ENCODE peak calls at places on chromosomes 2 and 18, in four cellular contexts. X is hippocampal formation, M is cardiac muscle cell, U is ELF-1. P is an unnamed sample.
A peak's percentile ranks its signal among the peaks of the same experiment; 100 is the strongest.

GRCh38 chr2:227853204-227853629 is 18.2 kb upstream of the DAW1 start:
- DNase-seq in U (no peak), X (no peak), M (peak; percentile 89), P (no peak)

GRCh38 chr2:24342110-24342910 is 18.0 kb downstream of the ITSN2 start:
- DNase-seq in X (no peak), M (no peak), U (no peak), P (no peak)

GRCh38 chr2:171807130-171807529 is 86.9 kb downstream of the SLC25A12 start:
- DNase-seq in M (no peak), X (no peak), U (no peak), P (no peak)

GRCh38 chr18:24127735-24128134 is 11.1 kb upstream of the CABYR start:
- DNase-seq in M (no peak), U (no peak), X (no peak), P (no peak)

GRCh38 chr18:3675446-3675845 is 225.5 kb downstream of the TGIF1 start:
- DNase-seq in X (no peak), M (no peak), U (no peak), P (no peak)

GRCh38 chr18:27185025-27185763 is at the start of gene CHST9:
- DNase-seq in X (no peak), U (peak; percentile 17), M (no peak), P (no peak)

GRCh38 chr2:191908874-191909273 is 62.0 kb upstream of the CAVIN2 start:
- DNase-seq in X (no peak), U (no peak), M (no peak), P (no peak)

GRCh38 chr2:233252227-233252626 is 754 bp downstream of the ATG16L1 start:
- DNase-seq in X (no peak), U (peak; percentile 18), M (no peak), P (no peak)

GRCh38 chr2:207970138-207970824 is 55.0 kb downstream of the PLEKHM3 start:
- DNase-seq in X (no peak), M (no peak), U (peak; percentile 54), P (no peak)

GRCh38 chr18:2905802-2906521 is 59.2 kb downstream of the EMILIN2 start:
- DNase-seq in X (no peak), U (peak; percentile 67), M (peak; percentile 72), P (peak; percentile 59)

GRCh38 chr2:168192143-168192785 is 55.1 kb downstream of the STK39 start:
- DNase-seq in U (no peak), X (no peak), M (peak; percentile 30), P (no peak)

GRCh38 chr2:117794668-117795067 is 19.8 kb upstream of the DDX18 start:
- DNase-seq in M (no peak), U (no peak), X (no peak), P (no peak)

GRCh38 chr2:866009-866680 is 84.5 kb upstream of the SNTG2 start:
- DNase-seq in X (no peak), M (no peak), U (peak; percentile 85), P (no peak)

GRCh38 chr2:133711226-133711625 is 143.0 kb upstream of the NCKAP5 start:
- DNase-seq in X (no peak), M (no peak), U (peak; percentile 79), P (no peak)

GRCh38 chr18:26546875-26547301 is 1.5 kb downstream of the KCTD1 start:
- DNase-seq in M (no peak), U (no peak), X (no peak), P (no peak)

GRCh38 chr18:23641937-23642666 is 20.6 kb downstream of the ANKRD29 start:
- DNase-seq in M (no peak), X (no peak), U (no peak), P (no peak)

GRCh38 chr18:63363951-63364350 is 3.1 kb downstream of the KDSR start:
- DNase-seq in M (no peak), U (no peak), X (no peak), P (no peak)

GRCh38 chr2:109676346-109676897 is 62.3 kb downstream of the SOWAHC start:
- DNase-seq in X (no peak), M (no peak), U (no peak), P (no peak)

GRCh38 chr18:73007935-73008308 is 140.1 kb upstream of the NETO1 start:
- DNase-seq in U (no peak), X (no peak), M (no peak), P (no peak)

P was measured in GM19239.